ENCODE peak calls at places on chromosomes 12 and 14, in nine cellular contexts. L is progenitor cell of endocrine pancreas; J is heart left ventricle; D is NCI-H524 treated with DMSO at 0.1 percent for 48 hours; G is HAP-1; B is SK-N-DZ; O is Peyer's patch; I is Jurkat, Clone E6-1; F is T-helper 2 cell. M is an unnamed sample.

GRCh38 chr12:90245396-90245795 is 536.8 kb upstream of the ATP2B1 start:
- DNase-seq in L (no peak), J (no peak), D (no peak), G (no peak), B (no peak), O (no peak), I (no peak), F (no peak), M (no peak)

GRCh38 chr12:54175130-54175963 is 13.4 kb downstream of the SMUG1 start:
- DNase-seq in L (no peak), J (no peak), D (peak; percentile 43), G (no peak), B (no peak), O (no peak), I (no peak), F (no peak), M (no peak)

GRCh38 chr12:121575952-121576615 is 4.7 kb downstream of the KDM2B start:
- DNase-seq in L (no peak), J (no peak), D (no peak), G (no peak), B (no peak), O (no peak), I (no peak), F (no peak), M (no peak)

GRCh38 chr12:6547987-6548386 is 7.9 kb downstream of the IFFO1 start:
- DNase-seq in L (no peak), J (no peak), D (no peak), G (no peak), B (no peak), O (no peak), I (no peak), F (no peak), M (no peak)

GRCh38 chr14:74572829-74573360 is 39.1 kb downstream of the LTBP2 start:
- DNase-seq in L (no peak), J (no peak), D (no peak), G (peak; percentile 59), B (no peak), O (no peak), I (no peak), F (no peak), M (no peak)

GRCh38 chr12:45928309-45928708 is 62.1 kb downstream of the SCAF11 start:
- DNase-seq in L (no peak), J (no peak), D (no peak), G (no peak), B (no peak), O (no peak), I (no peak), F (no peak), M (no peak)

GRCh38 chr12:64669270-64669842 is 59.1 kb downstream of the RASSF3 start:
- DNase-seq in L (no peak), J (peak; percentile 65), D (no peak), G (peak; percentile 57), B (no peak), O (peak; percentile 61), I (peak; percentile 93), F (peak; percentile 89), M (peak; percentile 42)

GRCh38 chr14:71485833-71486232 is 446.4 kb upstream of the RGS6 start:
- DNase-seq in L (no peak), J (no peak), D (no peak), G (no peak), B (no peak), O (no peak), I (no peak), F (no peak), M (no peak)

GRCh38 chr12:67358686-67359374 is 89.7 kb downstream of the CAND1 start:
- DNase-seq in L (no peak), J (peak; percentile 38), D (no peak), G (no peak), B (no peak), O (no peak), I (peak; percentile 12), F (no peak), M (no peak)

GRCh38 chr14:73717998-73718741 is 4.0 kb upstream of the PNMA1 start:
- DNase-seq in L (no peak), J (no peak), D (no peak), G (no peak), B (no peak), O (no peak), I (no peak), F (no peak), M (peak; percentile 85)

GRCh38 chr12:123973552-123974341 is 732 bp downstream of the ZNF664 start:
- DNase-seq in L (peak; percentile 41), J (peak; percentile 54), D (no peak), G (peak; percentile 54), B (peak; percentile 40), O (peak; percentile 31), I (no peak), F (no peak), M (peak; percentile 70)

GRCh38 chr14:101374373-101375338 is 186.6 kb upstream of the DIO3 start:
- DNase-seq in L (no peak), J (no peak), D (no peak), G (no peak), B (no peak), O (no peak), I (no peak), F (no peak), M (no peak)

GRCh38 chr12:50174971-50175715 is 8.0 kb upstream of the CERS5 start:
- DNase-seq in L (no peak), J (peak; percentile 22), D (no peak), G (peak; percentile 58), B (peak; percentile 66), O (no peak), I (peak; percentile 47), F (peak; percentile 24), M (peak; percentile 87)

GRCh38 chr12:12018454-12018853 is 52.3 kb upstream of the BCL2L14 start:
- DNase-seq in L (no peak), J (peak; percentile 21), D (no peak), G (no peak), B (no peak), O (no peak), I (no peak), F (no peak), M (no peak)

GRCh38 chr12:30000401-30000800 is 216.7 kb upstream of the TMTC1 start:
- DNase-seq in L (no peak), J (no peak), D (peak; percentile 76), G (peak; percentile 52), B (no peak), O (no peak), I (peak; percentile 4), F (no peak), M (no peak)

GRCh38 chr12:94289551-94290312 is 141.4 kb downstream of the PLXNC1 start:
- DNase-seq in L (no peak), J (no peak), D (no peak), G (no peak), B (no peak), O (no peak), I (no peak), F (no peak), M (no peak)

GRCh38 chr12:75505706-75506312 is 5.6 kb downstream of the KRR1 start:
- DNase-seq in L (no peak), J (no peak), D (no peak), G (no peak), B (peak; percentile 13), O (no peak), I (peak; percentile 35), F (no peak), M (no peak)

GRCh38 chr14:93317200-93317599 is 15.6 kb downstream of the BTBD7 start:
- DNase-seq in L (no peak), J (no peak), D (no peak), G (no peak), B (no peak), O (no peak), I (no peak), F (no peak), M (no peak)

GRCh38 chr12:39538679-39539104 is 80.9 kb downstream of the ABCD2 start:
- DNase-seq in L (no peak), J (no peak), D (no peak), G (no peak), B (no peak), O (no peak), I (no peak), F (no peak), M (peak; percentile 6)

GRCh38 chr12:131049002-131049401 is 95.3 kb downstream of the ADGRD1 start:
- DNase-seq in L (no peak), J (no peak), D (no peak), G (no peak), B (no peak), O (no peak), I (no peak), F (no peak), M (no peak)

GRCh38 chr14:54132485-54132884 is 175.9 kb upstream of the BMP4 start:
- DNase-seq in L (no peak), J (no peak), D (no peak), G (no peak), B (no peak), O (no peak), I (no peak), F (no peak), M (no peak)

GRCh38 chr12:14247166-14247565 is 118.3 kb upstream of the ATF7IP start:
- DNase-seq in L (no peak), J (no peak), D (no peak), G (no peak), B (no peak), O (no peak), I (no peak), F (no peak), M (no peak)

GRCh38 chr14:93527076-93527692 is 96.4 kb downstream of the UNC79 start:
- DNase-seq in L (no peak), J (no peak), D (no peak), G (no peak), B (no peak), O (no peak), I (no peak), F (no peak), M (no peak)

GRCh38 chr12:121530600-121531355 is 50.0 kb downstream of the KDM2B start:
- DNase-seq in L (no peak), J (peak; percentile 84), D (no peak), G (peak; percentile 50), B (no peak), O (peak; percentile 95), I (peak; percentile 74), F (peak; percentile 67), M (peak; percentile 63)

GRCh38 chr14:63686926-63687325 is 40.9 kb downstream of the SGPP1 start:
- DNase-seq in L (no peak), J (no peak), D (no peak), G (no peak), B (no peak), O (no peak), I (no peak), F (no peak), M (no peak)

GRCh38 chr12:114547636-114548035 is 136.3 kb downstream of the TBX3 start:
- DNase-seq in L (no peak), J (no peak), D (no peak), G (no peak), B (no peak), O (no peak), I (no peak), F (no peak), M (no peak)

GRCh38 chr12:78793982-78794381 is 70.6 kb upstream of the SYT1 start:
- DNase-seq in L (no peak), J (no peak), D (no peak), G (no peak), B (no peak), O (no peak), I (no peak), F (no peak), M (peak; percentile 5)

GRCh38 chr12:71014180-71014785 is 93.7 kb upstream of the PTPRR start:
- DNase-seq in L (no peak), J (no peak), D (peak; percentile 12), G (no peak), B (peak; percentile 74), O (no peak), I (peak; percentile 20), F (no peak), M (peak; percentile 64)

GRCh38 chr12:104741072-104741471 is 217.0 kb downstream of the SLC41A2 start:
- DNase-seq in L (no peak), J (no peak), D (no peak), G (no peak), B (no peak), O (no peak), I (no peak), F (no peak), M (no peak)

GRCh38 chr14:20671597-20672283 is 12.6 kb upstream of the RNASE4 start:
- DNase-seq in L (no peak), J (no peak), D (no peak), G (no peak), B (no peak), O (no peak), I (no peak), F (no peak), M (no peak)

GRCh38 chr12:63865448-63865847 is 20.9 kb downstream of the SRGAP1 start:
- DNase-seq in L (no peak), J (no peak), D (no peak), G (no peak), B (no peak), O (no peak), I (no peak), F (no peak), M (peak; percentile 56)

M was measured in GM23338.